ENCODE peak calls at places on chromosomes 6 and 20, in seven cellular contexts. O, N, W, Q, K, G and M are unnamed samples.

GRCh38 chr6:56868687-56869086 is 86.2 kb upstream of the BEND6 start:
- DNase-seq in Q (no peak), W (no peak), K (no peak), N (peak), O (no peak), G (no peak), M (no peak)

GRCh38 chr6:33896391-33897192 is 92.8 kb upstream of the MLN start:
- DNase-seq in G (no peak), Q (no peak), K (no peak), N (peak), W (no peak), O (no peak), M (no peak)

GRCh38 chr20:50788045-50788867 is 6.6 kb upstream of the BCAS4 start:
- DNase-seq in W (peak), Q (no peak), O (no peak), N (peak), G (peak), K (no peak), M (no peak)

GRCh38 chr6:2783188-2783957 is 18.2 kb downstream of the WRNIP1 start:
- DNase-seq in K (no peak), G (no peak), Q (no peak), W (no peak), O (no peak), N (no peak), M (no peak)

GRCh38 chr20:25245461-25245860 is 2.4 kb upstream of the PYGB start:
- DNase-seq in G (no peak), O (no peak), N (no peak), Q (no peak), W (no peak), K (no peak), M (no peak)

GRCh38 chr6:63804381-63804956 is 168.9 kb downstream of the PHF3 start:
- DNase-seq in G (no peak), N (peak), K (no peak), W (no peak), O (no peak), Q (no peak), M (no peak)

GRCh38 chr6:147384029-147384428 is 124.5 kb upstream of the SAMD5 start:
- DNase-seq in G (no peak), Q (no peak), K (no peak), W (no peak), O (no peak), N (no peak), M (no peak)

GRCh38 chr6:33289784-33290315 is 449 bp downstream of the PFDN6 start:
- DNase-seq in N (no peak), G (no peak), O (no peak), K (no peak), W (no peak), Q (no peak), M (no peak)

GRCh38 chr6:144215402-144215931 is 65.2 kb downstream of the STX11 start:
- DNase-seq in Q (no peak), O (no peak), N (peak), W (peak), K (no peak), G (no peak), M (no peak)

GRCh38 chr20:33753763-33754162 is 22.0 kb downstream of the ZNF341 start:
- DNase-seq in G (no peak), O (no peak), K (no peak), Q (no peak), W (no peak), N (no peak), M (no peak)

GRCh38 chr20:59988141-59988540 is 29.9 kb downstream of the CDH26 start:
- DNase-seq in G (peak), W (peak), N (no peak), K (no peak), Q (no peak), O (no peak), M (no peak)

GRCh38 chr6:169250660-169251059 is 3.0 kb downstream of the THBS2 start:
- DNase-seq in O (no peak), W (no peak), Q (no peak), N (peak), K (no peak), G (no peak), M (peak)

GRCh38 chr6:10567256-10568041 is 46.3 kb downstream of the GCNT2 start:
- DNase-seq in G (no peak), Q (no peak), W (no peak), O (no peak), N (no peak), K (no peak), M (no peak)

GRCh38 chr20:39885975-39886649 is 802.9 kb downstream of the MAFB start:
- DNase-seq in W (no peak), G (peak), K (no peak), O (peak), Q (no peak), N (peak), M (no peak)

GRCh38 chr6:164322533-164322932 is 908.0 kb downstream of the QKI start:
- DNase-seq in O (no peak), Q (no peak), N (peak), G (peak), W (no peak), K (no peak), M (no peak)